ENCODE peak calls at places on chromosome 4, in seven cellular contexts. H is T-helper 1 cell; A is NCI-H510A treated with DMSO at 0.1 percent for 48 hours; I is iris pigment epithelial cell; S is AG09319; L is stimulated activated CD4-positive, alpha-beta T cell treated with anti-CD3 and anti-CD28 coated beads, Interleukin-2, amount 100 ng/mL, for 48 hours; X is WTC11. J is an unnamed sample.

GRCh38 chr4:10639100-10639499 is 45.5 kb downstream of the CLNK start:
- DNase-seq in H (no peak), A (no peak), I (no peak), S (no peak), L (no peak), X (no peak), J (no peak)

GRCh38 chr4:98491862-98492554 is 166.4 kb downstream of the TSPAN5 start:
- DNase-seq in H (no peak), A (no peak), I (peak; percentile 75), S (no peak), L (no peak), X (no peak), J (no peak)

GRCh38 chr4:1351854-1352633 is 5.0 kb downstream of the UVSSA start:
- DNase-seq in H (peak; percentile 75), A (peak; percentile 56), I (peak; percentile 65), S (peak; percentile 37), L (peak; percentile 96), X (peak; percentile 94), J (peak; percentile 90)

GRCh38 chr4:142778908-142779307 is 67.2 kb downstream of the INPP4B start:
- DNase-seq in H (no peak), A (no peak), I (no peak), S (no peak), L (no peak), X (no peak), J (no peak)

GRCh38 chr4:25253072-25253447 is 19.2 kb downstream of the PI4K2B start:
- DNase-seq in H (no peak), A (no peak), I (peak; percentile 16), S (no peak), L (no peak), X (no peak), J (no peak)

GRCh38 chr4:1154523-1155182 is 17.7 kb downstream of the SPON2 start:
- DNase-seq in H (no peak), A (no peak), I (no peak), S (no peak), L (no peak), X (no peak), J (no peak)

GRCh38 chr4:89273741-89274141 is 33.9 kb downstream of the GPRIN3 start:
- DNase-seq in H (no peak), A (peak; percentile 38), I (no peak), S (no peak), L (no peak), X (no peak), J (no peak)

GRCh38 chr4:112127048-112127637 is 18.1 kb upstream of the FAM241A start:
- DNase-seq in H (no peak), A (no peak), I (peak; percentile 32), S (no peak), L (no peak), X (no peak), J (no peak)

GRCh38 chr4:98481167-98481566 is 177.2 kb downstream of the TSPAN5 start:
- DNase-seq in H (no peak), A (no peak), I (no peak), S (no peak), L (no peak), X (no peak), J (peak; percentile 52)

GRCh38 chr4:123603165-123603564 is 206.6 kb downstream of the SPRY1 start:
- DNase-seq in H (no peak), A (no peak), I (peak; percentile 62), S (no peak), L (no peak), X (no peak), J (no peak)

GRCh38 chr4:177309525-177310371 is at the start of gene NEIL3:
- DNase-seq in H (peak; percentile 89), A (peak; percentile 54), I (peak; percentile 85), S (peak; percentile 71), L (peak; percentile 93), X (peak; percentile 89), J (peak; percentile 97)

GRCh38 chr4:141352328-141352727 is 131.6 kb downstream of the ZNF330 start:
- DNase-seq in H (no peak), A (no peak), I (no peak), S (no peak), L (no peak), X (no peak), J (no peak)

GRCh38 chr4:118284169-118284568 is 68.6 kb downstream of the PRSS12 start:
- DNase-seq in H (no peak), A (no peak), I (no peak), S (no peak), L (no peak), X (no peak), J (no peak)

GRCh38 chr4:106522839-106523238 is 154.3 kb upstream of the GIMD1 start:
- DNase-seq in H (no peak), A (no peak), I (peak; percentile 45), S (no peak), L (no peak), X (no peak), J (no peak)

GRCh38 chr4:169270156-169270809 is 473 bp downstream of the SH3RF1 start:
- DNase-seq in H (no peak), A (peak; percentile 52), I (peak; percentile 48), S (no peak), L (peak; percentile 11), X (peak; percentile 59), J (peak; percentile 87)

GRCh38 chr4:89838005-89838404 is 1.0 kb upstream of the SNCA start:
- DNase-seq in H (no peak), A (peak; percentile 40), I (no peak), S (no peak), L (no peak), X (no peak), J (peak; percentile 43)

GRCh38 chr4:3358660-3359059 is 65.8 kb downstream of the RGS12 start:
- DNase-seq in H (no peak), A (no peak), I (no peak), S (no peak), L (no peak), X (no peak), J (no peak)

GRCh38 chr4:9926591-9926990 is 94.7 kb downstream of the SLC2A9 start:
- DNase-seq in H (no peak), A (no peak), I (no peak), S (no peak), L (no peak), X (no peak), J (no peak)

GRCh38 chr4:138401330-138401729 is 159.2 kb upstream of the SLC7A11 start:
- DNase-seq in H (no peak), A (no peak), I (peak; percentile 23), S (no peak), L (no peak), X (no peak), J (no peak)

GRCh38 chr4:85986266-85986665 is 373.6 kb downstream of the MAPK10 start:
- DNase-seq in H (no peak), A (no peak), I (peak; percentile 69), S (no peak), L (no peak), X (no peak), J (no peak)

GRCh38 chr4:108830509-108831244 is 67.8 kb upstream of the ETNPPL start:
- DNase-seq in H (no peak), A (peak; percentile 83), I (peak; percentile 82), S (no peak), L (no peak), X (no peak), J (peak; percentile 24)

GRCh38 chr4:1033840-1034551 is 22.6 kb downstream of the FGFRL1 start:
- DNase-seq in H (no peak), A (no peak), I (peak; percentile 32), S (no peak), L (no peak), X (no peak), J (no peak)

GRCh38 chr4:78862314-78862737 is 76.9 kb downstream of the PAQR3 start:
- DNase-seq in H (no peak), A (no peak), I (no peak), S (no peak), L (no peak), X (no peak), J (no peak)

J was measured in D341Med.